ENCODE peak calls at places on chromosomes 2 and 18, in seven cellular contexts. Y is endothelial cell of umbilical vein; E is adrenal gland; I is left lung; P is brain microvascular endothelial cell; F is CD4-positive, alpha-beta T cell; D is left ventricle myocardium inferior. U is an unnamed sample.

GRCh38 chr18:41681138-41681881 is 273.7 kb upstream of the PIK3C3 start:
- DNase-seq in Y (peak; percentile 45), E (no peak), I (peak; percentile 23), P (no peak), F (no peak), D (no peak), U (peak; percentile 38)

GRCh38 chr2:52220393-52220792 is 1188.5 kb upstream of the NRXN1 start:
- DNase-seq in Y (peak; percentile 1), E (peak; percentile 1), I (no peak), P (no peak), F (no peak), D (peak; percentile 6), U (peak; percentile 53)

GRCh38 chr2:61582191-61582590 is 44.0 kb upstream of the XPO1 start:
- DNase-seq in Y (no peak), E (no peak), I (no peak), P (no peak), F (no peak), D (no peak), U (no peak)

GRCh38 chr2:181694271-181694670 is 14.0 kb upstream of the NEUROD1 start:
- DNase-seq in Y (no peak), E (no peak), I (peak; percentile 34), P (no peak), F (no peak), D (no peak), U (no peak)

GRCh38 chr2:173578404-173579092 is 223.9 kb downstream of the CDCA7 start:
- DNase-seq in Y (no peak), E (no peak), I (no peak), P (no peak), F (no peak), D (no peak), U (no peak)

GRCh38 chr18:45402485-45403056 is 212.7 kb upstream of the SLC14A2 start:
- DNase-seq in Y (no peak), E (no peak), I (no peak), P (peak; percentile 29), F (no peak), D (no peak), U (peak; percentile 68)

GRCh38 chr2:175854149-175854548 is 147.9 kb downstream of the LNPK start:
- DNase-seq in Y (no peak), E (no peak), I (no peak), P (no peak), F (no peak), D (no peak), U (no peak)

GRCh38 chr2:225996477-225996858 is 597.0 kb downstream of the NYAP2 start:
- DNase-seq in Y (no peak), E (no peak), I (no peak), P (no peak), F (no peak), D (no peak), U (no peak)

GRCh38 chr2:169012812-169013627 is 18.1 kb downstream of the ABCB11 start:
- DNase-seq in Y (peak; percentile 88), E (no peak), I (no peak), P (no peak), F (no peak), D (no peak), U (no peak)

GRCh38 chr2:206981739-206982336 is 42.5 kb downstream of the CPO start:
- DNase-seq in Y (peak; percentile 79), E (peak; percentile 75), I (peak; percentile 80), P (peak; percentile 75), F (peak; percentile 28), D (peak; percentile 73), U (peak; percentile 76)

GRCh38 chr2:105257981-105258380 is 16.4 kb downstream of the GPR45 start:
- DNase-seq in Y (no peak), E (peak; percentile 25), I (no peak), P (no peak), F (no peak), D (no peak), U (no peak)
- TF ChIP-seq CTCF in Y (no peak), E (no peak), I (no peak), P (no peak), F (no peak), D (no peak), U (no peak)

GRCh38 chr2:9317559-9317958 is 105.8 kb downstream of the ITGB1BP1 start:
- DNase-seq in Y (no peak), E (no peak), I (no peak), P (no peak), F (no peak), D (no peak), U (no peak)

GRCh38 chr2:9315280-9315847 is 108.0 kb downstream of the ITGB1BP1 start:
- DNase-seq in Y (no peak), E (peak; percentile 70), I (no peak), P (peak; percentile 40), F (no peak), D (no peak), U (peak; percentile 82)

GRCh38 chr2:9319338-9319715 is 104.0 kb downstream of the ITGB1BP1 start:
- DNase-seq in Y (no peak), E (no peak), I (no peak), P (no peak), F (no peak), D (no peak), U (no peak)

GRCh38 chr2:9313443-9313842 is 106.8 kb downstream of the ASAP2 start:
- DNase-seq in Y (no peak), E (no peak), I (no peak), P (peak; percentile 44), F (no peak), D (no peak), U (peak; percentile 65)

DNA sequence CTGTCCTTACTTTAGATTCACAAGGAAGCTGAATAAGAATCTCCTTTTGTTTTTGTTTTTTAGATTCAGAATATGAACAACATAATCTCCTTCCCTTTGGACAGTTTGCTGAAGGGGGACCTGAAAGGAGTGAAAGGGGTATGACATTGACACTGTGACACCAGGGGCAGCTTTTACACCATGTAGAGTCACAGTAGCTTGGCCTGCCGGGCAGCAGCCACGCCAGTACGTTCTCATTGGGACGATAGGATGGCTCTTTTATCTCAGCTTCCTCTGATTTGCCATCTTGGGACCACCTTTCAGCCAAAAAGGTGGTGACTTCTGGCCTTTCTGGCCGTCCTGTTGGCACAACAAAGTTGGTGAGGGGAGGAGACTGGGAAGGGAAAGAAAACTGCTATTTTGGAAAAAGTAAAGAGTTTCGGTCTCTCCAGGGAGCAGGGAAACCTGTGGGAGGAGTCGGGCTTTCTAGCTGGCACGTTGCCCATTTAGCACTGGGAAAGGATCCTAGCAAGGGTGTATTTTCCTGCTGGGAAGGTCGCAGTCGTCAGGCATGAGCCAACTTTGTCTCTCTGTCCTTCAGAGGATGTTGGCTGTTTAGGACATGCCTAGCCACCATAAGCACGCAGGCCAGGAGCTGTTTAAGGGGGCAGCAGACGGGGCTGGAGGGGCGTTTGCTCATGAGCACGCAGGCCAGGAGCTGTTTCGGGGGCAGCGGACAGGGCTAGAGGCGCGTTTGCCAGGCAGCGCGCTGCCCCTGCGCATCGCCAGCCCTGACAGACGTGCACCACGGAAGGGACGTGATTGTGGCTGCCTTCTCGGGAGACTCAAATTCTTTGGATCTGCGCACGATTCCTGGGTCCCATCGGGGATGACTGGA is 104.6 kb downstream of the ITGB1BP1 start:
- DNase-seq in Y (peak; percentile 74), E (peak; percentile 85), I (no peak), P (no peak), F (no peak), D (peak; percentile 68), U (no peak)
- TF ChIP-seq CTCF in Y (no peak), E (no peak), I (no peak), P (no peak), F (no peak), D (no peak), U (no peak)

GRCh38 chr2:43899589-43899988 is 60.8 kb downstream of the ABCG8 start:
- DNase-seq in Y (no peak), E (no peak), I (no peak), P (no peak), F (no peak), D (no peak), U (no peak)

GRCh38 chr2:43894743-43895142 is 56.0 kb downstream of the ABCG8 start:
- DNase-seq in Y (no peak), E (no peak), I (no peak), P (no peak), F (no peak), D (no peak), U (no peak)

GRCh38 chr2:43897492-43897891 is 58.7 kb downstream of the ABCG8 start:
- DNase-seq in Y (no peak), E (no peak), I (no peak), P (no peak), F (no peak), D (no peak), U (no peak)

GRCh38 chr2:43898958-43899346 is 60.2 kb downstream of the ABCG8 start:
- DNase-seq in Y (no peak), E (no peak), I (no peak), P (peak; percentile 5), F (no peak), D (no peak), U (no peak)

DNA sequence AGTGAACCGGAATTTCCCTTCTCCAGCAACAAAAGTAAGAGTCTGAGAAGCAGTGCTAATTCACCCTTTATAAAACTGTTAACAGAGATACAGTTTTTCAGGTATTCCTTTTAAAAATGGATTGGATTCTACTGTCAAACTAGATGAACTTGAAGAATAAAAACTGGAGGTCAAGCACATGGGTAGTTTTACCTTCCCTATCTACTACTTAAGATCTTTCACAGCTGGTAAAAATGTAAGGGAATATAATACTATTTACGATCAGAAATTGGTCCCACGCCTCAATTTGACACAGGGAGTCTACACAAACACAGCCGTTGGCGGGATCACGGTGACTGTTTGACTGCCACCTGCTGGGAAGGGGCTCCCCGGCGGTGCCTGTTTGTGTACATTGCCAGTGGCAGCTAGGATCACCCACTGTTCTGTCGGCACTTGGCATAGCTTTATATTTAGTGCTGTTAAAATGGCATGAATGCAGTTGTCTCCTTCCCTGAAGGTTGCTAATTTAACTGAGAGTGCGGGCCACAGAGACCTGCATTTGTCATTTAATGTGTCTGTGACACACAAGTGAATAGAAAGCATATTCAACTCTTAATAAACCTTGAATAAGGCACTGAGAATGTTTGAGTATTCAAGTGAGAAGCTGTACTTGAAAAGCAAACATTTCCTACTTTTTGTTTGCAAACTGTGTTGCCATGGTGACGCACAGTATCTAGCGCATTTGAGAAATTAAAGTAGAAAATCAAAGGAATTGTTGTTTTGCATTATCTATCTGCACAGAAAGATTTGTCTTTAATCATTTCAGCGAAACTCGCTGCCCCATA is 59.6 kb downstream of the ABCG8 start:
- DNase-seq in Y (no peak), E (no peak), I (peak; percentile 83), P (peak; percentile 55), F (no peak), D (no peak), U (no peak)
- TF ChIP-seq CTCF in Y (no peak), E (no peak), I (no peak), P (peak; percentile 55), F (no peak), D (peak; percentile 10), U (no peak)

GRCh38 chr2:148643421-148643820 is 1.1 kb upstream of the EPC2 start:
- DNase-seq in Y (peak; percentile 32), E (no peak), I (no peak), P (no peak), F (no peak), D (no peak), U (no peak)

GRCh38 chr2:148644885-148645134 is 259 bp downstream of the EPC2 start:
- DNase-seq in Y (no peak), E (no peak), I (no peak), P (no peak), F (no peak), D (no peak), U (no peak)

GRCh38 chr2:148645925-148646559 is 1.5 kb downstream of the EPC2 start:
- DNase-seq in Y (peak; percentile 87), E (peak; percentile 77), I (no peak), P (peak; percentile 89), F (peak; percentile 28), D (no peak), U (peak; percentile 82)

GRCh38 chr2:148643998-148644884 is at the start of gene EPC2:
- DNase-seq in Y (peak; percentile 83), E (peak; percentile 89), I (peak; percentile 98), P (peak; percentile 75), F (peak; percentile 86), D (peak; percentile 89), U (peak; percentile 79)

GRCh38 chr2:148645135-148645924 is 779 bp downstream of the EPC2 start:
- DNase-seq in Y (peak; percentile 95), E (peak; percentile 95), I (peak; percentile 99), P (peak; percentile 82), F (peak; percentile 93), D (peak; percentile 92), U (peak; percentile 90)
- TF ChIP-seq CTCF in Y (peak; percentile 47), E (peak; percentile 47), I (no peak), P (peak; percentile 53), F (no peak), D (peak; percentile 43), U (peak; percentile 13)